ENCODE peak calls at places on chromosomes 6 and 20, in four cellular contexts. X is right lobe of liver, A is spleen, V is adrenal gland. Z is an unnamed sample. For H3K4me1 and H3K27me3, the result is how much of the 10 kb centered on the place peaks cover.

GRCh38 chr6:126620747-126621146 is 280.8 kb downstream of the CENPW start:
- DNase-seq in X (no peak), A (no peak), V (no peak), Z (no peak)

GRCh38 chr20:41037172-41037571 is 8.6 kb downstream of the TOP1 start:
- DNase-seq in X (no peak), A (no peak), V (no peak), Z (no peak)

GRCh38 chr20:42277203-42277602 is 659.0 kb upstream of the CHD6 start:
- DNase-seq in X (no peak), A (no peak), V (no peak), Z (no peak)

GRCh38 chr6:7106752-7107577 is 796 bp upstream of the RREB1 start:
- DNase-seq in X (peak), A (peak), V (peak), Z (no peak)

GRCh38 chr20:51995551-51995951 is 193.2 kb upstream of the SALL4 start:
- DNase-seq in X (no peak), A (no peak), V (no peak), Z (no peak)

GRCh38 chr20:35312348-35312747 is 20.1 kb upstream of the FAM83C start:
- DNase-seq in X (no peak), A (no peak), V (no peak), Z (no peak)

GRCh38 chr6:10951675-10952282 is 64.9 kb downstream of the SYCP2L start:
- DNase-seq in X (no peak), A (no peak), V (no peak), Z (no peak)

GRCh38 chr20:10521068-10521834 is 86.1 kb downstream of the SLX4IP start:
- DNase-seq in X (no peak), A (no peak), V (no peak), Z (no peak)

GRCh38 chr6:151199976-151200375 is 39.8 kb upstream of the AKAP12 start:
- DNase-seq in X (no peak), A (no peak), V (no peak), Z (no peak)

GRCh38 chr20:10795286-10796026 is 121.7 kb upstream of the JAG1 start:
- DNase-seq in X (no peak), A (no peak), V (no peak), Z (no peak)

GRCh38 chr6:150195996-150196417 is 53.2 kb downstream of the PPP1R14C start:
- DNase-seq in X (no peak), A (no peak), V (no peak), Z (no peak)

GRCh38 chr20:43404880-43405279 is 52.8 kb upstream of the SRSF6 start:
- DNase-seq in X (no peak), A (no peak), V (no peak), Z (no peak)

GRCh38 chr20:17511401-17511800 is 19.8 kb downstream of the BFSP1 start:
- DNase-seq in X (no peak), A (no peak), V (no peak), Z (no peak)

GRCh38 chr6:40042232-40042631 is 108.0 kb upstream of the MOCS1 start:
- DNase-seq in X (no peak), A (no peak), V (no peak), Z (no peak)

GRCh38 chr20:63972312-63973159 is 2.8 kb upstream of the ZNF512B start:
- DNase-seq in X (peak), A (no peak), V (peak), Z (no peak)

GRCh38 chr6:84967389-84967788 is 203.0 kb upstream of the TBX18 start:
- DNase-seq in X (no peak), A (no peak), V (no peak), Z (no peak)

GRCh38 chr20:25226433-25227316 is 21.2 kb upstream of the PYGB start:
- DNase-seq in X (peak), A (peak), V (peak), Z (no peak)

GRCh38 chr20:25223765-25224720 is 23.8 kb upstream of the PYGB start:
- DNase-seq in X (no peak), A (peak), V (no peak), Z (no peak)

GRCh38 chr20:25225642-25226432 is 22.0 kb upstream of the PYGB start:
- DNase-seq in X (no peak), A (peak), V (no peak), Z (no peak)

GRCh38 chr20:25223179-25223661 is 24.7 kb upstream of the PYGB start:
- DNase-seq in X (no peak), A (no peak), V (peak), Z (no peak)

DNA sequence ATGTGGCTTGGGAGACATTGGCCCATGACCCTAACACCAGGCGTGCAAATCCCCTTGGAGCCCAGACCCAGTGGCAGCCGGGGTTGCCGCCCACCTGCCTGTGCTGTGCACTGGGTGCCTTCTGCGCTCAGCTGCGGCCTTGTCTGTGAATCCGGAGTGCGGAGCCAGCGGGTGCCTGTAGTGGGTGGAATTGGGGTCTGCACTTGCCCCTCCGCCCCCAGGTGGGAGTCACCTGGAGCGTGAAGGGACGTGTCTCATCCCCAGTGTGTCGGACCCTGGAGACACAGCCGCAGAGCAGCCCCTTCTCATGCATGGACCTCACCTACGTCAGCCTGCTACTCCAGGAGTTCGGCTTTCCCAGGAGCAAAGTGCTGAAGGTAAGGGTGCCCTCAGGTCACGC is 22.9 kb upstream of the PYGB start:
- DNase-seq in X (no peak), A (peak), V (no peak), Z (no peak)
- H3K4me1 ChIP-seq in X (under half), A (under half), V (under half), Z (half or more)

GRCh38 chr6:132816665-132817064 is 2.3 kb downstream of the RPS12 start:
- DNase-seq in X (no peak), A (no peak), V (no peak), Z (no peak)

GRCh38 chr6:132812756-132813172 is 1.6 kb upstream of the RPS12 start:
- DNase-seq in X (no peak), A (no peak), V (no peak), Z (no peak)

GRCh38 chr6:132813173-132813856 is 1.1 kb upstream of the RPS12 start:
- DNase-seq in X (peak), A (peak), V (peak), Z (no peak)

GRCh38 chr6:132812255-132812732 is 2.1 kb upstream of the RPS12 start:
- DNase-seq in X (no peak), A (no peak), V (no peak), Z (no peak)

GRCh38 chr6:132814716-132815570 is 574 bp downstream of the RPS12 start:
- DNase-seq in X (no peak), A (no peak), V (no peak), Z (peak)
- TF ChIP-seq POLR2A in X (no peak), A (no peak), V (no peak), Z (no peak)

GRCh38 chr20:61422636-61423425 is 170.8 kb downstream of the CDH4 start:
- DNase-seq in X (no peak), A (no peak), V (no peak), Z (no peak)
- H3K27me3 ChIP-seq in X (under half), A (under half), V (under half), Z (under half)

DNA sequence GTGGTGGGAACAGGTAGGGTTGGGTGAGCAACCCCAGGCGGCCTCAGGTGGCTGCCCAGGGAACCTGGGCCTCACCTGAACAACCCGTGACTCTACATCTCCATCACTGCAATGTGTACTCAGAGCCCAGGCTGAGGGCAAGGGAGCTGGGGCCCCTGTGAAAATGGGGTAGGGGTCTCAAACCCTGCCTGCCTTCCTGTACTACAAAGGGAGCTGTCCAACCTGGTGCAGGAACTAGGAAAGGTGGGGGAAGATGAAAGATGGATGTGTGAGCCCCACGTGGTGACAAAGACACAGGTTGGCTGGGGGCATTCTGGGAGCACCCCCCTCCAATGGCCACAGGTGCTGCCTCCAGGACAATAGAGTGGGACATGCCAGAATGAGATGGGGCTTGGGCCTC is 62.1 kb upstream of the SLC2A12 start:
- DNase-seq in X (no peak), A (no peak), V (no peak), Z (no peak)
- H3K4me1 ChIP-seq in X (under half), A (under half), V (under half), Z (under half)

GRCh38 chr6:30495993-30496392 is 6.7 kb downstream of the HLA-E start:
- DNase-seq in X (no peak), A (no peak), V (no peak), Z (no peak)

GRCh38 chr6:30493643-30494250 is 4.4 kb downstream of the HLA-E start:
- DNase-seq in X (no peak), A (peak), V (no peak), Z (no peak)

GRCh38 chr6:30497714-30498113 is 8.4 kb downstream of the HLA-E start:
- DNase-seq in X (no peak), A (no peak), V (no peak), Z (no peak)

GRCh38 chr6:30491963-30492616 is 2.8 kb downstream of the HLA-E start:
- DNase-seq in X (no peak), A (no peak), V (no peak), Z (no peak)

GRCh38 chr6:30494275-30494990 is 5.1 kb downstream of the HLA-E start:
- DNase-seq in X (no peak), A (no peak), V (no peak), Z (no peak)
- TF ChIP-seq POLR2A in X (no peak), A (peak), V (no peak), Z (no peak)

GRCh38 chr6:104952911-104953409 is 3.9 kb upstream of the LIN28B start:
- DNase-seq in X (no peak), A (no peak), V (no peak), Z (no peak)

GRCh38 chr6:104955491-104955890 is 1.4 kb upstream of the LIN28B start:
- DNase-seq in X (no peak), A (no peak), V (no peak), Z (no peak)

GRCh38 chr6:104951677-104952076 is 5.2 kb upstream of the LIN28B start:
- DNase-seq in X (no peak), A (no peak), V (no peak), Z (no peak)

GRCh38 chr6:104954091-104954797 is 2.7 kb upstream of the LIN28B start:
- DNase-seq in X (no peak), A (no peak), V (no peak), Z (no peak)

DNA sequence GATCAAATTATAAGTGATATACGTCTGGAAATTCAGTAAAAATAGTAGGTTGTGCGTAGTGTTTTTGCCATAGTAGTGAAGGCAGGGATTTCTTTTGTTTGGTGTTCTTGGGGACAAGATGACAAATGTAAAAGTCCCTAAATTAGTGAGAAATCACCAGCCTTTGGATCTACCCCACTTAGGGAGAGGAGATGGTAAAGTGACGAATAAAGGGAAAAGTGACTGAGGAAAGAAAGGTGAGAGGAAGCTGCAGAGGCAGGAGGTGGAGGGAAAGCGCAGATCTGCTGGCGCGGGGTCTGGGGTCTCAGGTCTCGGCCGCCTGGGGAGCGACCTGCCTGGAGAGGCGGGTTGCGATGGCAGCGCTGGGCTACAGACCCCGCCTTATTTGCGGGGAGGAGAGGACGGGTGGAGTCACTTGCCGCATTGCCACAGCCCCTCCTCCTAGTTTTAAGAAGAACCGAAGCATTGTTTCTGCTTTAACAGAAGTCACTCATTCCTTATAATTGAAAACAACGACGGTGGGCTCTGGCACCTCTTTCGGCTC is 3.4 kb upstream of the LIN28B start:
- DNase-seq in X (no peak), A (no peak), V (no peak), Z (no peak)
- H3K27me3 ChIP-seq in X (under half), A (half or more), V (half or more), Z (under half)

DNA sequence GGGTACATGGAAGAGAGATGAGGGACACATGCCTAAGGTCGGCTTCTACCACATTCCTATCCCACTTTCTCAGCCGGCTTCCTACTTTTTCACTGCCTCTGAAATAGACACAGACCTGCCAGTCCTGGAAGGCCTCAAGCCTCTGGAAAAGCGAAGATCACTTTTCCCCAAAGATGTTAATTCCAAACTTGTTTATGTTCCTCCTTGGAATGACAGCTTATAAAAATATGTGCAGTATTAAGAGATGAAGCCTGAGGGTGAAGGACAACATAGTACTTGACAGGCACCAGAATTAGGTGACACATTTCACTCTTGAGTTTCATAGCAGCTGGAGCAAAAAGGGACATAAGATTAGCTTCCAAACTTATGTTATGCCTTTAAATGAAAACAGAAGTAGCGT is 25.2 kb downstream of the FOXO3 start:
- DNase-seq in X (no peak), A (no peak), V (no peak), Z (no peak)
- H3K4me1 ChIP-seq in X (under half), A (half or more), V (half or more), Z (half or more)

Z was measured in esophagus squamous epithelium.